ENCODE peak calls at places on chromosomes 7 and 10, in five cellular contexts. A is GM10248, B is PC-3, R is ELR, L is AG10803. G is an unnamed sample.

GRCh38 chr7:137597856-137598255 is 248.9 kb downstream of the DGKI start:
- DNase-seq in A (no peak), R (no peak), L (no peak), B (peak), G (no peak)

GRCh38 chr10:64329510-64329909 is 808.3 kb downstream of the REEP3 start:
- DNase-seq in R (no peak), A (no peak), B (no peak), L (no peak), G (no peak)

GRCh38 chr7:48938539-48938938 is 14.2 kb downstream of the CDC14C start:
- DNase-seq in L (peak), A (no peak), R (no peak), B (peak), G (peak)

GRCh38 chr10:89563861-89564478 is 28.6 kb upstream of the SLC16A12 start:
- DNase-seq in B (peak), R (peak), L (peak), A (peak), G (peak)

GRCh38 chr10:63713191-63714144 is 192.3 kb downstream of the REEP3 start:
- DNase-seq in A (no peak), B (peak), R (peak), L (peak), G (peak)

GRCh38 chr10:77925795-77926565 is 575 bp downstream of the DLG5 start:
- DNase-seq in R (peak), L (no peak), A (peak), B (peak), G (peak)

GRCh38 chr7:96236198-96237039 is 85.5 kb downstream of the SLC25A13 start:
- DNase-seq in R (peak), A (no peak), L (peak), B (peak), G (peak)

GRCh38 chr10:101535949-101536348 is 52.1 kb downstream of the POLL start:
- DNase-seq in L (no peak), R (no peak), B (no peak), A (peak), G (no peak)

GRCh38 chr10:54800677-54801480 is at the start of gene PCDH15:
- DNase-seq in L (no peak), A (no peak), R (peak), B (peak), G (peak)

GRCh38 chr7:55571534-55572377 is 546 bp downstream of the VOPP1 start:
- DNase-seq in L (peak), A (peak), B (peak), R (peak), G (peak)

GRCh38 chr7:38512704-38513103 is 118.5 kb downstream of the AMPH start:
- DNase-seq in A (no peak), L (peak), B (peak), R (no peak), G (peak)

GRCh38 chr7:116588225-116588624 is 63.4 kb downstream of the CAV1 start:
- DNase-seq in R (peak), L (peak), A (no peak), B (peak), G (peak)

GRCh38 chr7:105808703-105809590 is 67.5 kb downstream of the ATXN7L1 start:
- DNase-seq in R (peak), A (peak), B (peak), L (peak), G (peak)

GRCh38 chr10:33315891-33316290 is 18.6 kb downstream of the NRP1 start:
- DNase-seq in B (no peak), L (no peak), R (no peak), A (no peak), G (no peak)

GRCh38 chr7:98348726-98349474 is 52.0 kb downstream of the BAIAP2L1 start:
- DNase-seq in L (no peak), B (no peak), A (no peak), R (no peak), G (no peak)

GRCh38 chr10:95319239-95319638 is 28.4 kb upstream of the PDLIM1 start:
- DNase-seq in A (no peak), B (no peak), L (no peak), R (no peak), G (no peak)

GRCh38 chr10:60139798-60140566 is 233.6 kb upstream of the CCDC6 start:
- DNase-seq in A (no peak), L (peak), R (peak), B (peak), G (no peak)

GRCh38 chr7:123126171-123126570 is 73.6 kb downstream of the SLC13A1 start:
- DNase-seq in L (no peak), A (no peak), B (no peak), R (no peak), G (no peak)

GRCh38 chr10:52578871-52579405 is 193.6 kb downstream of the MBL2 start:
- DNase-seq in L (no peak), B (no peak), A (no peak), R (peak), G (no peak)

GRCh38 chr10:129035052-129035805 is 431.8 kb upstream of the MGMT start:
- DNase-seq in L (peak), B (no peak), A (no peak), R (no peak), G (no peak)

GRCh38 chr10:29618341-29619171 is 16.2 kb downstream of the SVIL start:
- DNase-seq in R (peak), B (no peak), L (no peak), A (no peak), G (no peak)

GRCh38 chr10:47332371-47332770 is 10.1 kb downstream of the GDF2 start:
- DNase-seq in A (no peak), R (no peak), L (no peak), B (no peak), G (no peak)

GRCh38 chr7:14210075-14210474 is 220.6 kb upstream of the ETV1 start:
- DNase-seq in R (no peak), L (no peak), B (no peak), A (no peak), G (no peak)

GRCh38 chr7:75567948-75568595 is 76.0 kb downstream of the SPDYE5 start:
- DNase-seq in R (no peak), A (no peak), L (no peak), B (no peak), G (no peak)

GRCh38 chr7:132548489-132549078 is 27.7 kb downstream of the PLXNA4 start:
- DNase-seq in B (peak), L (peak), R (peak), A (no peak), G (no peak)

GRCh38 chr10:35824704-35825103 is 182.6 kb upstream of the FZD8 start:
- DNase-seq in R (no peak), B (no peak), A (no peak), L (no peak), G (no peak)

GRCh38 chr7:25965405-25966123 is 186.4 kb upstream of the NFE2L3 start:
- DNase-seq in R (no peak), L (no peak), A (no peak), B (peak), G (no peak)

GRCh38 chr7:44134943-44135628 is 6.0 kb downstream of the MYL7 start:
- DNase-seq in R (no peak), A (no peak), L (no peak), B (no peak), G (no peak)

GRCh38 chr7:93054975-93055374 is 62.8 kb downstream of the SAMD9 start:
- DNase-seq in B (no peak), R (no peak), L (no peak), A (no peak), G (no peak)

GRCh38 chr7:153832160-153832559 is 220.0 kb upstream of the DPP6 start:
- DNase-seq in A (no peak), L (no peak), B (no peak), R (no peak), G (no peak)

GRCh38 chr7:25820432-25821040 is 331.5 kb upstream of the NFE2L3 start:
- DNase-seq in A (peak), B (peak), R (peak), L (no peak), G (peak)

GRCh38 chr7:116393654-116394053 is 105.9 kb upstream of the CAV2 start:
- DNase-seq in B (no peak), R (no peak), L (no peak), A (no peak), G (no peak)

GRCh38 chr10:72740526-72740925 is 48.6 kb downstream of the MCU start:
- DNase-seq in L (no peak), A (no peak), R (peak), B (peak), G (no peak)

GRCh38 chr7:50346548-50347497 is 42.3 kb downstream of the IKZF1 start:
- DNase-seq in A (no peak), R (peak), B (peak), L (no peak), G (no peak)

GRCh38 chr7:134736381-134736780 is 43.1 kb upstream of the CALD1 start:
- DNase-seq in L (no peak), R (no peak), B (no peak), A (no peak), G (no peak)

GRCh38 chr7:123974326-123974908 is 49.4 kb downstream of the SPAM1 start:
- DNase-seq in R (no peak), L (no peak), A (no peak), B (no peak), G (no peak)

GRCh38 chr7:90236890-90237289 is 8.1 kb upstream of the CFAP69 start:
- DNase-seq in A (no peak), B (no peak), L (no peak), R (no peak), G (no peak)

GRCh38 chr10:122086416-122087240 is 97.7 kb downstream of the TACC2 start:
- DNase-seq in L (no peak), R (no peak), A (no peak), B (no peak), G (no peak)

G was measured in GM03348.